ENCODE peak calls at places on chromosome 5, in seven cellular contexts. E is adrenal gland, P is sigmoid colon, N is IMR-90, Z is ovary, B is kidney epithelial cell, T is SK-N-SH. U is an unnamed sample.
A peak's percentile ranks its signal among the peaks of the same experiment; 100 is the strongest.

GRCh38 chr5:59548807-59549357 is 344.6 kb downstream of the PDE4D start:
- DNase-seq in P (no peak), N (no peak), B (no peak), E (no peak), T (no peak), Z (no peak), U (no peak)

GRCh38 chr5:73706963-73707362 is 81.0 kb downstream of the ARHGEF28 start:
- DNase-seq in N (peak; percentile 4), T (no peak), P (no peak), Z (no peak), E (no peak), B (no peak), U (no peak)

GRCh38 chr5:181224390-181225234 is 1.5 kb downstream of the TRIM41 start:
- DNase-seq in E (no peak), N (no peak), P (no peak), T (peak; percentile 38), Z (peak; percentile 57), B (no peak), U (no peak)

GRCh38 chr5:90421136-90421535 is 11.6 kb upstream of the CETN3 start:
- DNase-seq in T (no peak), P (no peak), Z (no peak), E (no peak), N (peak; percentile 6), B (no peak), U (no peak)

GRCh38 chr5:68252678-68253520 is 37.3 kb downstream of the PIK3R1 start:
- DNase-seq in Z (peak; percentile 61), T (peak; percentile 67), N (peak; percentile 78), P (peak; percentile 82), B (no peak), E (peak; percentile 63), U (peak; percentile 46)

GRCh38 chr5:92909545-92909962 is 671.5 kb downstream of the NR2F1-AS1 start:
- DNase-seq in N (peak; percentile 11), B (no peak), E (no peak), P (no peak), T (peak; percentile 14), Z (no peak), U (peak; percentile 19)

GRCh38 chr5:172508471-172509404 is 54.4 kb upstream of the SH3PXD2B start:
- DNase-seq in E (no peak), B (no peak), P (peak; percentile 59), T (no peak), Z (peak; percentile 33), N (no peak), U (no peak)

GRCh38 chr5:179836225-179837019 is 15.7 kb downstream of the SQSTM1 start:
- DNase-seq in Z (peak; percentile 51), E (peak; percentile 76), P (peak; percentile 77), B (no peak), N (peak; percentile 52), T (no peak), U (no peak)

GRCh38 chr5:57334475-57334874 is 148.1 kb downstream of the ACTBL2 start:
- DNase-seq in Z (no peak), B (no peak), E (no peak), P (no peak), N (peak; percentile 47), T (no peak), U (no peak)

GRCh38 chr5:66617223-66617861 is 21.1 kb downstream of the MAST4 start:
- DNase-seq in E (no peak), Z (no peak), B (no peak), P (no peak), T (no peak), N (no peak), U (no peak)

GRCh38 chr5:33984178-33984577 is 315 bp downstream of the SLC45A2 start:
- DNase-seq in T (no peak), B (no peak), N (no peak), E (no peak), Z (no peak), P (no peak), U (no peak)

GRCh38 chr5:1838013-1838412 is 36.8 kb downstream of the NDUFS6 start:
- DNase-seq in B (no peak), Z (no peak), N (no peak), P (no peak), E (no peak), T (no peak), U (no peak)

GRCh38 chr5:16467363-16468219 is 2.0 kb upstream of the ZNF622 start:
- DNase-seq in T (no peak), B (no peak), E (no peak), P (no peak), Z (no peak), N (peak; percentile 78), U (no peak)

GRCh38 chr5:145536133-145536532 is 299.0 kb downstream of the PRELID2 start:
- DNase-seq in N (peak; percentile 76), E (no peak), B (no peak), P (no peak), Z (no peak), T (no peak), U (no peak)

GRCh38 chr5:58322453-58322852 is 137.4 kb downstream of the PLK2 start:
- DNase-seq in Z (no peak), B (no peak), N (peak; percentile 36), E (no peak), P (no peak), T (no peak), U (no peak)

GRCh38 chr5:175853573-175854230 is 17.7 kb upstream of the CPLX2 start:
- DNase-seq in Z (no peak), T (no peak), B (no peak), E (peak; percentile 42), N (no peak), P (no peak), U (no peak)

GRCh38 chr5:178522361-178522760 is 67.8 kb downstream of the COL23A1 start:
- DNase-seq in T (no peak), E (no peak), P (peak; percentile 12), B (no peak), Z (no peak), N (no peak), U (no peak)

GRCh38 chr5:151016700-151017099 is 3.7 kb upstream of the GPX3 start:
- DNase-seq in E (peak; percentile 49), Z (no peak), B (no peak), P (peak; percentile 87), T (no peak), N (no peak), U (no peak)

GRCh38 chr5:16784088-16784487 is 152.0 kb downstream of the MYO10 start:
- DNase-seq in T (no peak), P (no peak), Z (no peak), B (peak; percentile 32), E (no peak), N (peak; percentile 91), U (peak; percentile 81)

GRCh38 chr5:6193315-6193714 is 185.0 kb downstream of the MED10 start:
- DNase-seq in B (no peak), P (no peak), T (no peak), Z (no peak), E (no peak), N (no peak), U (no peak)

GRCh38 chr5:180126716-180127681 is 55.4 kb upstream of the RNF130 start:
- DNase-seq in B (no peak), N (no peak), Z (peak; percentile 48), E (no peak), P (no peak), T (peak; percentile 92), U (peak; percentile 70)

GRCh38 chr5:21680196-21680595 is 1172.9 kb downstream of the CDH12 start:
- DNase-seq in N (peak; percentile 93), Z (no peak), P (no peak), T (no peak), B (peak; percentile 75), E (peak; percentile 86), U (peak; percentile 68)

GRCh38 chr5:81896764-81897163 is 75.1 kb upstream of the ATG10 start:
- DNase-seq in E (no peak), B (no peak), N (no peak), P (no peak), Z (no peak), T (no peak), U (no peak)

GRCh38 chr5:29697786-29698414 is 1495.6 kb upstream of the CDH6 start:
- DNase-seq in P (no peak), E (no peak), T (peak; percentile 3), N (no peak), Z (no peak), B (no peak), U (no peak)

GRCh38 chr5:15500326-15500958 is 462 bp downstream of the FBXL7 start:
- DNase-seq in B (no peak), P (peak; percentile 81), Z (peak; percentile 78), N (peak; percentile 25), E (peak; percentile 78), T (no peak), U (peak; percentile 87)

GRCh38 chr5:135645336-135645735 is 66.5 kb upstream of the CXCL14 start:
- DNase-seq in E (no peak), T (no peak), B (no peak), P (no peak), Z (no peak), N (no peak), U (no peak)

GRCh38 chr5:150789943-150790611 is 11.5 kb downstream of the SMIM3 start:
- DNase-seq in T (no peak), Z (no peak), E (peak; percentile 87), N (peak; percentile 99), B (peak; percentile 94), P (peak; percentile 75), U (peak; percentile 97)

GRCh38 chr5:124373843-124374242 is 372.6 kb downstream of the ZNF608 start:
- DNase-seq in Z (no peak), B (no peak), T (no peak), N (no peak), E (no peak), P (no peak), U (no peak)

GRCh38 chr5:110757118-110757729 is 18.4 kb downstream of the SLC25A46 start:
- DNase-seq in E (no peak), P (no peak), B (no peak), T (no peak), Z (no peak), N (peak; percentile 60), U (no peak)

GRCh38 chr5:31455172-31455571 is 76.7 kb downstream of the DROSHA start:
- DNase-seq in N (no peak), E (no peak), P (no peak), B (no peak), T (no peak), Z (no peak), U (no peak)
- H3K36me3 ChIP-seq in N (peaks cover 13% of the 10 kb centered on the region), E (peaks cover 16% of the 10 kb centered on the region), P (peaks cover 13% of the 10 kb centered on the region), B (no peaks in the 10 kb centered on the region), T (peaks cover 34% of the 10 kb centered on the region), Z (no peaks in the 10 kb centered on the region), U (peaks cover 67% of the 10 kb centered on the region)

GRCh38 chr5:167573274-167574127 is 717.9 kb upstream of the WWC1 start:
- DNase-seq in T (peak; percentile 20), B (peak; percentile 28), Z (no peak), N (peak; percentile 50), P (no peak), E (no peak), U (peak; percentile 48)
- H3K4me3 ChIP-seq in T (peak overlapping the region; percentile 47), B (peak overlapping the region; percentile 47), Z (peak overlapping the region; percentile 16), N (peak overlapping the region; percentile 46), P (peak overlapping the region; percentile 28), E (no peak overlapping the region), U (peak overlapping the region; percentile 32)

DNA sequence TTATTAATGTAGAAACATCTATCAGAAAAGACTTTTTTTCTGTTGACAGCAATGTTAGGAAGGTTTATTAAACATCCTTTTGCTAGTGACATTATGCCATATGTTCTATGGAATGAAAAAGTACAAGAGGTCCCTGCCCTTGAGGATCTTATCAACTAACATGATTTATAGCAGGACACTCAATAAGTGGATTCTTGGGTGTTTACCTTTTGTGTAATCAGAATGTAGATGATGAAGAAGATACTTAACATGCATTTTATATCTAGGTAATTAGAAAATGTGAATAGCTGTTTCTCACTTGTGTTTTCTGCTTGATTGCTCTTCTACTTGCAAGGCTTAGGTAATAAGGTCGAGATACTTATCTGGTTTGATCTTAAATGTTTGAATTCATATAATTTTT is 4.9 kb downstream of the HMGCR start:
- DNase-seq in T (no peak), N (no peak), E (no peak), B (no peak), P (no peak), Z (no peak), U (no peak)
- H3K36me3 ChIP-seq in T (peaks cover 33% of the 10 kb centered on the region), N (peaks cover 5% of the 10 kb centered on the region), E (peaks cover 28% of the 10 kb centered on the region), B (no peaks in the 10 kb centered on the region), P (peaks cover 13% of the 10 kb centered on the region), Z (no peaks in the 10 kb centered on the region), U (peaks cover 29% of the 10 kb centered on the region)

GRCh38 chr5:27474054-27474323 is 435.6 kb upstream of the CDH9 start:
- DNase-seq in T (no peak), E (no peak), Z (no peak), N (no peak), P (no peak), B (no peak), U (no peak)
- H3K4me3 ChIP-seq in T (peak overlapping the region; percentile 27), E (no peak overlapping the region), Z (no peak overlapping the region), N (peak overlapping the region; percentile 30), P (no peak overlapping the region), B (no peak overlapping the region), U (no peak overlapping the region)